ENCODE peak calls at places on chromosomes 5 and 9, in five cellular contexts. One of them, this sample, is unnamed.

GRCh38 chr5:14417792-14418765 is 163.5 kb upstream of the OTULINL start:
- DNase-seq in heart left ventricle: no peak
- DNase-seq in A549: no peak
- DNase-seq in uterus: no peak
- DNase-seq in IMR-90: peak
- DNase-seq in this sample: no peak

GRCh38 chr9:120152295-120152694 is 427.7 kb downstream of the CDK5RAP2 start:
- DNase-seq in heart left ventricle: peak
- DNase-seq in A549: peak
- DNase-seq in uterus: no peak
- DNase-seq in IMR-90: no peak
- DNase-seq in this sample: no peak

GRCh38 chr5:39757121-39757520 is 332.3 kb upstream of the DAB2 start:
- DNase-seq in heart left ventricle: no peak
- DNase-seq in A549: no peak
- DNase-seq in uterus: no peak
- DNase-seq in IMR-90: no peak
- DNase-seq in this sample: no peak

GRCh38 chr9:137199411-137200121 is 975 bp downstream of the TPRN start:
- DNase-seq in heart left ventricle: no peak
- DNase-seq in A549: no peak
- DNase-seq in uterus: no peak
- DNase-seq in IMR-90: peak
- DNase-seq in this sample: peak

GRCh38 chr5:52648726-52649125 is 139.0 kb upstream of the ITGA1 start:
- DNase-seq in heart left ventricle: no peak
- DNase-seq in A549: no peak
- DNase-seq in uterus: no peak
- DNase-seq in IMR-90: no peak
- DNase-seq in this sample: no peak

GRCh38 chr5:128478386-128479368 is 59.4 kb downstream of the FBN2 start:
- DNase-seq in heart left ventricle: no peak
- DNase-seq in A549: no peak
- DNase-seq in uterus: no peak
- DNase-seq in IMR-90: no peak
- DNase-seq in this sample: no peak

GRCh38 chr5:31049933-31050704 is 143.4 kb upstream of the CDH6 start:
- DNase-seq in heart left ventricle: no peak
- DNase-seq in A549: no peak
- DNase-seq in uterus: no peak
- DNase-seq in IMR-90: peak
- DNase-seq in this sample: no peak

GRCh38 chr5:176803943-176804498 is 6.3 kb upstream of the UNC5A start:
- DNase-seq in heart left ventricle: no peak
- DNase-seq in A549: no peak
- DNase-seq in uterus: no peak
- DNase-seq in IMR-90: peak
- DNase-seq in this sample: no peak

GRCh38 chr9:120480707-120481106 is 99.3 kb downstream of the CDK5RAP2 start:
- DNase-seq in heart left ventricle: no peak
- DNase-seq in A549: no peak
- DNase-seq in uterus: no peak
- DNase-seq in IMR-90: no peak
- DNase-seq in this sample: no peak

GRCh38 chr9:69572611-69573010 is 99.6 kb downstream of the APBA1 start:
- DNase-seq in heart left ventricle: no peak
- DNase-seq in A549: no peak
- DNase-seq in uterus: no peak
- DNase-seq in IMR-90: no peak
- DNase-seq in this sample: no peak

GRCh38 chr5:103389846-103390245 is 131.3 kb downstream of the MACIR start:
- DNase-seq in heart left ventricle: no peak
- DNase-seq in A549: no peak
- DNase-seq in uterus: no peak
- DNase-seq in IMR-90: no peak
- DNase-seq in this sample: no peak

DNA sequence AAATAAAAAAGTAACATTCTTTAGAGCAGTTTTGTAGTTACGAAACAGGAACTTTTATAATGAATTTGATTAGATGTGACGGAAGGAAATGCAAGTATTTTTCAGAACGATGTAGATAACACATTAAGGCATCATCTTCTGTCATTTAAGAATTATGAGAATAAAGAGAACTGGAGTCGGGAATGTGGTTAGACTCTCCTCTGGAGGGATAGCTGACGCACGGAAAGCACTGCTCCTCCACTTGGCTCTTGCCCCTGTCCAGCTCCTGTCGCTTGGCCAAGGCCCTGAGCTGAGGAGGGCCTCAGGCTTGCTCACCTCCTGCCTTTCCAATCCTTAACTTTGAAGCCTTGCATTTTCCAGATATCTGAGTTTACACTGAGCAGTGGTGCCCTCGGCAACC is 60.5 kb downstream of the MAP1B start:
- DNase-seq in heart left ventricle: peak
- DNase-seq in A549: no peak
- DNase-seq in uterus: peak
- DNase-seq in IMR-90: no peak
- DNase-seq in this sample: no peak
- TF ChIP-seq POLR2A in heart left ventricle: no peak
- TF ChIP-seq POLR2A in A549: no peak
- TF ChIP-seq POLR2A in uterus: no peak
- TF ChIP-seq POLR2A in IMR-90: no peak
- TF ChIP-seq POLR2A in this sample: no peak

GRCh38 chr5:127216906-127217675 is 73.5 kb upstream of the MEGF10 start:
- DNase-seq in heart left ventricle: no peak
- DNase-seq in A549: no peak
- DNase-seq in uterus: no peak
- DNase-seq in IMR-90: no peak
- DNase-seq in this sample: no peak
- TF ChIP-seq CTCF in heart left ventricle: no peak
- TF ChIP-seq CTCF in A549: no peak
- TF ChIP-seq CTCF in uterus: no peak
- TF ChIP-seq CTCF in IMR-90: no peak
- TF ChIP-seq CTCF in this sample: no peak

DNA sequence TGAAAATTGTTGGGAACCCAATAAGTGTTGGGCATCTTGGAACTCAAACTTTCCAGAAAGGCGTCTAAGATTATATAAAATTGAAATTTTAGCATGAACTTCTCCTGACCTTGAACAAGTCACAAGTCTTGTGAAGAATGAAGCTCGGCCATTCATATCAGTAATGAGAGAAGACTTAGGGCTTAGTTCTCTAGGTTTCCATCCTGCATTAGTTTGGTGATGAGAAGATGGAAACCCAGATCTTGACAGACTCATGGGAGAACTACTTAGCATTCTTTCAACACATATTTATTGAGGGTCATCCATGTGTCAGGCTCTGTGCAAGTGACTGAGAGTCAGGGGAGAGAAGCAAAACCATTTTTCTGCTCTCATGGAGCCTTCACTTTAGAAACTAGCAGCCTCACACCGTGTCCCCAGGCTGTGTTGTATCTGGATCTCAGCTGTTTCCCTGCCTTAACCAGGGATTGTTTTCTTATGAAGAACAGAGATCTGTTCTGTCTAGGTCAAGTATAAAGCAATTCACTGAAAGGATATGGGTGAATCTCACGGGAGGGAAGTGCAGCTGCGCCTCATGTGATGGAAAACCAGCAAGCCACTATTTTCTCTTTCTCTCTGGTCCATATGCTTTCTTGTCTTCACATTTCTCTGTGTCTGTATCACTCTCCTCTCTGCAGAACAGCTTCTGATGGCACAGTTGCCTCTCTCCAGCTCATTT is 3.4 kb downstream of the GARNL3 start:
- DNase-seq in heart left ventricle: no peak
- DNase-seq in A549: no peak
- DNase-seq in uterus: no peak
- DNase-seq in IMR-90: no peak
- DNase-seq in this sample: no peak
- H3K27ac ChIP-seq in heart left ventricle: peak
- H3K27ac ChIP-seq in A549: no peak
- H3K27ac ChIP-seq in uterus: no peak
- H3K27ac ChIP-seq in IMR-90: no peak
- H3K27ac ChIP-seq in this sample: no peak

GRCh38 chr5:80654391-80655230 is at the start of the genes DHFR and MSH3:
- DNase-seq in heart left ventricle: peak
- DNase-seq in A549: peak
- DNase-seq in uterus: peak
- DNase-seq in IMR-90: peak
- DNase-seq in this sample: peak
- TF ChIP-seq POLR2A in heart left ventricle: no peak
- TF ChIP-seq POLR2A in A549: peak
- TF ChIP-seq POLR2A in uterus: peak
- TF ChIP-seq POLR2A in IMR-90: peak
- TF ChIP-seq POLR2A in this sample: peak

GRCh38 chr9:83208065-83208850 is 145.3 kb upstream of the RASEF start:
- DNase-seq in heart left ventricle: no peak
- DNase-seq in A549: no peak
- DNase-seq in uterus: no peak
- DNase-seq in IMR-90: no peak
- DNase-seq in this sample: no peak

GRCh38 chr9:83200531-83200930 is 137.6 kb upstream of the RASEF start:
- DNase-seq in heart left ventricle: no peak
- DNase-seq in A549: no peak
- DNase-seq in uterus: no peak
- DNase-seq in IMR-90: no peak
- DNase-seq in this sample: no peak

GRCh38 chr9:83199240-83199639 is 136.3 kb upstream of the RASEF start:
- DNase-seq in heart left ventricle: peak
- DNase-seq in A549: peak
- DNase-seq in uterus: no peak
- DNase-seq in IMR-90: peak
- DNase-seq in this sample: no peak

GRCh38 chr9:83198336-83198735 is 135.4 kb upstream of the RASEF start:
- DNase-seq in heart left ventricle: no peak
- DNase-seq in A549: no peak
- DNase-seq in uterus: no peak
- DNase-seq in IMR-90: no peak
- DNase-seq in this sample: no peak

DNA sequence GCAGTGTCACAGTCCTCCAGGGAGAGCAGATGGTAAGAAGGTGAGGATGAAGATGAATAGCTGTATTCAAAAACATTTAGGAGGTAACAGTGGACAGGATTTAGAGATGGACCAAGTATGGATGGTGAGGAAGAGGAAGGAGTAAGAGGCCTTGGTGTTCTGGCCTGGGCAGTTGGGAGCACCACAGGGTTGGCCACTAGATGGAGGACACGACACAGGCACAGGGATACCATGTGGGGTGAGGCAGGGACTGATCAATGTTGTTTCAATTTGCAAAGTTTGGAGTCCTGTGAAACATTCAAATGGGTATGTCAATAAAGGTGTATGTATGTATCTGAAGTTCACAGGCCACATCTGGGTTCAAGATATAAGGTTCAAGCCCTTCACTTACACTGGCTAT is 141.1 kb upstream of the RASEF start:
- DNase-seq in heart left ventricle: no peak
- DNase-seq in A549: no peak
- DNase-seq in uterus: no peak
- DNase-seq in IMR-90: no peak
- DNase-seq in this sample: no peak
- TF ChIP-seq CTCF in heart left ventricle: peak
- TF ChIP-seq CTCF in A549: peak
- TF ChIP-seq CTCF in uterus: no peak
- TF ChIP-seq CTCF in IMR-90: no peak
- TF ChIP-seq CTCF in this sample: no peak

GRCh38 chr9:130225071-130225470 is 40.5 kb upstream of the HMCN2 start:
- DNase-seq in heart left ventricle: no peak
- DNase-seq in A549: no peak
- DNase-seq in uterus: no peak
- DNase-seq in IMR-90: no peak
- DNase-seq in this sample: no peak
- H3K27ac ChIP-seq in heart left ventricle: no peak
- H3K27ac ChIP-seq in A549: no peak
- H3K27ac ChIP-seq in uterus: no peak
- H3K27ac ChIP-seq in IMR-90: no peak
- H3K27ac ChIP-seq in this sample: no peak

GRCh38 chr5:172731286-172732073 is 39.5 kb downstream of the DUSP1 start:
- DNase-seq in heart left ventricle: no peak
- DNase-seq in A549: peak
- DNase-seq in uterus: no peak
- DNase-seq in IMR-90: no peak
- DNase-seq in this sample: peak
- TF ChIP-seq POLR2A in heart left ventricle: no peak
- TF ChIP-seq POLR2A in A549: no peak
- TF ChIP-seq POLR2A in uterus: no peak
- TF ChIP-seq POLR2A in IMR-90: no peak
- TF ChIP-seq POLR2A in this sample: no peak

GRCh38 chr5:135179308-135179980 is 145.4 kb upstream of the PITX1 start:
- DNase-seq in heart left ventricle: no peak
- DNase-seq in A549: no peak
- DNase-seq in uterus: no peak
- DNase-seq in IMR-90: no peak
- DNase-seq in this sample: peak
- TF ChIP-seq CTCF in heart left ventricle: no peak
- TF ChIP-seq CTCF in A549: no peak
- TF ChIP-seq CTCF in uterus: no peak
- TF ChIP-seq CTCF in IMR-90: no peak
- TF ChIP-seq CTCF in this sample: no peak

This sample was measured in upper lobe of left lung.